ENCODE peak calls at places on chromosomes 12 and 14, in four cellular contexts. One of them, this sample, is unnamed.

GRCh38 chr12:54448344-54448743 is 25.1 kb downstream of the GTSF1 start:
- DNase-seq in C1 segment of cervical spinal cord: no peak
- DNase-seq in NCI-H2081: no peak
- DNase-seq in anterior cingulate cortex: no peak
- DNase-seq in this sample: no peak

GRCh38 chr14:61671086-61671485 is 24.2 kb upstream of the HIF1A start:
- DNase-seq in C1 segment of cervical spinal cord: no peak
- DNase-seq in NCI-H2081: no peak
- DNase-seq in anterior cingulate cortex: no peak
- DNase-seq in this sample: no peak

GRCh38 chr12:103654816-103655215 is 67.7 kb downstream of the STAB2 start:
- DNase-seq in C1 segment of cervical spinal cord: no peak
- DNase-seq in NCI-H2081: no peak
- DNase-seq in anterior cingulate cortex: no peak
- DNase-seq in this sample: no peak

GRCh38 chr12:12883369-12884001 is 7.9 kb upstream of the GPRC5A start:
- DNase-seq in C1 segment of cervical spinal cord: no peak
- DNase-seq in NCI-H2081: no peak
- DNase-seq in anterior cingulate cortex: no peak
- DNase-seq in this sample: no peak

GRCh38 chr12:39626033-39626814 is 6.6 kb upstream of the ABCD2 start:
- DNase-seq in C1 segment of cervical spinal cord: no peak
- DNase-seq in NCI-H2081: no peak
- DNase-seq in anterior cingulate cortex: no peak
- DNase-seq in this sample: no peak

GRCh38 chr14:97217094-97217885 is 420.1 kb downstream of the VRK1 start:
- DNase-seq in C1 segment of cervical spinal cord: no peak
- DNase-seq in NCI-H2081: no peak
- DNase-seq in anterior cingulate cortex: no peak
- DNase-seq in this sample: no peak

GRCh38 chr14:59356298-59356697 is 108.9 kb downstream of the GPR135 start:
- DNase-seq in C1 segment of cervical spinal cord: no peak
- DNase-seq in NCI-H2081: no peak
- DNase-seq in anterior cingulate cortex: no peak
- DNase-seq in this sample: no peak

GRCh38 chr12:23561536-23561935 is 387.9 kb downstream of the SOX5 start:
- DNase-seq in C1 segment of cervical spinal cord: no peak
- DNase-seq in NCI-H2081: no peak
- DNase-seq in anterior cingulate cortex: no peak
- DNase-seq in this sample: no peak

GRCh38 chr14:86221755-86222154 is 691.8 kb downstream of the FLRT2 start:
- DNase-seq in C1 segment of cervical spinal cord: no peak
- DNase-seq in NCI-H2081: no peak
- DNase-seq in anterior cingulate cortex: no peak
- DNase-seq in this sample: no peak

GRCh38 chr12:40056357-40056756 is 49.5 kb downstream of the SLC2A13 start:
- DNase-seq in C1 segment of cervical spinal cord: no peak
- DNase-seq in NCI-H2081: peak; percentile 52
- DNase-seq in anterior cingulate cortex: no peak
- DNase-seq in this sample: no peak

GRCh38 chr12:52498971-52499370 is 5.9 kb upstream of the KRT6A start:
- DNase-seq in C1 segment of cervical spinal cord: no peak
- DNase-seq in NCI-H2081: no peak
- DNase-seq in anterior cingulate cortex: no peak
- DNase-seq in this sample: no peak

GRCh38 chr14:93788557-93789365 is 476 bp upstream of the PRIMA1 start:
- DNase-seq in C1 segment of cervical spinal cord: peak; percentile 27
- DNase-seq in NCI-H2081: peak; percentile 59
- DNase-seq in anterior cingulate cortex: peak; percentile 58
- DNase-seq in this sample: no peak

GRCh38 chr14:99136047-99136400 is 136.0 kb downstream of the BCL11B start:
- DNase-seq in C1 segment of cervical spinal cord: no peak
- DNase-seq in NCI-H2081: no peak
- DNase-seq in anterior cingulate cortex: no peak
- DNase-seq in this sample: no peak

GRCh38 chr12:73629893-73630872 is 907.5 kb upstream of the ATXN7L3B start:
- DNase-seq in C1 segment of cervical spinal cord: no peak
- DNase-seq in NCI-H2081: no peak
- DNase-seq in anterior cingulate cortex: no peak
- DNase-seq in this sample: no peak

GRCh38 chr14:21528381-21529348 is 2.5 kb upstream of the SALL2 start:
- DNase-seq in C1 segment of cervical spinal cord: no peak
- DNase-seq in NCI-H2081: no peak
- DNase-seq in anterior cingulate cortex: no peak
- DNase-seq in this sample: no peak

GRCh38 chr12:48997719-48998496 is 1.3 kb downstream of the DDN start:
- DNase-seq in C1 segment of cervical spinal cord: no peak
- DNase-seq in NCI-H2081: peak; percentile 44
- DNase-seq in anterior cingulate cortex: no peak
- DNase-seq in this sample: no peak

GRCh38 chr14:37565550-37565949 is 29.5 kb downstream of the FOXA1 start:
- DNase-seq in C1 segment of cervical spinal cord: no peak
- DNase-seq in NCI-H2081: peak; percentile 35
- DNase-seq in anterior cingulate cortex: no peak
- DNase-seq in this sample: no peak

GRCh38 chr12:77571768-77572167 is 258.9 kb upstream of the NAV3 start:
- DNase-seq in C1 segment of cervical spinal cord: no peak
- DNase-seq in NCI-H2081: no peak
- DNase-seq in anterior cingulate cortex: no peak
- DNase-seq in this sample: no peak

GRCh38 chr14:70995671-70996070 is 88.4 kb downstream of the PCNX1 start:
- DNase-seq in C1 segment of cervical spinal cord: no peak
- DNase-seq in NCI-H2081: no peak
- DNase-seq in anterior cingulate cortex: no peak
- DNase-seq in this sample: no peak

GRCh38 chr14:51331651-51332367 is 91.8 kb downstream of the TMX1 start:
- DNase-seq in C1 segment of cervical spinal cord: no peak
- DNase-seq in NCI-H2081: no peak
- DNase-seq in anterior cingulate cortex: no peak
- DNase-seq in this sample: no peak

GRCh38 chr12:54549774-54550451 is 512 bp downstream of the PDE1B start:
- DNase-seq in C1 segment of cervical spinal cord: no peak
- DNase-seq in NCI-H2081: no peak
- DNase-seq in anterior cingulate cortex: no peak
- DNase-seq in this sample: no peak

GRCh38 chr12:95815635-95816212 is 25.2 kb upstream of the NTN4 start:
- DNase-seq in C1 segment of cervical spinal cord: no peak
- DNase-seq in NCI-H2081: peak; percentile 44
- DNase-seq in anterior cingulate cortex: no peak
- DNase-seq in this sample: no peak

GRCh38 chr12:107931761-107932160 is 157.3 kb downstream of the ASCL4 start:
- DNase-seq in C1 segment of cervical spinal cord: no peak
- DNase-seq in NCI-H2081: no peak
- DNase-seq in anterior cingulate cortex: no peak
- DNase-seq in this sample: no peak

GRCh38 chr12:44285321-44285720 is 449.4 kb downstream of the TMEM117 start:
- DNase-seq in C1 segment of cervical spinal cord: no peak
- DNase-seq in NCI-H2081: no peak
- DNase-seq in anterior cingulate cortex: no peak
- DNase-seq in this sample: no peak

GRCh38 chr14:92500491-92500941 is 13.1 kb upstream of the RIN3 start:
- DNase-seq in C1 segment of cervical spinal cord: no peak
- DNase-seq in NCI-H2081: peak; percentile 41
- DNase-seq in anterior cingulate cortex: no peak
- DNase-seq in this sample: peak; percentile 54

GRCh38 chr12:67366530-67367196 is 97.5 kb downstream of the CAND1 start:
- DNase-seq in C1 segment of cervical spinal cord: no peak
- DNase-seq in NCI-H2081: no peak
- DNase-seq in anterior cingulate cortex: no peak
- DNase-seq in this sample: no peak

GRCh38 chr12:131511803-131512564 is 198.9 kb upstream of the SFSWAP start:
- DNase-seq in C1 segment of cervical spinal cord: no peak
- DNase-seq in NCI-H2081: no peak
- DNase-seq in anterior cingulate cortex: no peak
- DNase-seq in this sample: no peak

GRCh38 chr12:75656210-75656609 is 144.8 kb upstream of the KRR1 start:
- DNase-seq in C1 segment of cervical spinal cord: no peak
- DNase-seq in NCI-H2081: no peak
- DNase-seq in anterior cingulate cortex: no peak
- DNase-seq in this sample: no peak

GRCh38 chr14:88791629-88792571 is 853 bp downstream of the EML5 start:
- DNase-seq in C1 segment of cervical spinal cord: no peak
- DNase-seq in NCI-H2081: peak; percentile 57
- DNase-seq in anterior cingulate cortex: no peak
- DNase-seq in this sample: peak; percentile 20

GRCh38 chr12:18861287-18861858 is 123.5 kb downstream of the CAPZA3 start:
- DNase-seq in C1 segment of cervical spinal cord: no peak
- DNase-seq in NCI-H2081: peak; percentile 6
- DNase-seq in anterior cingulate cortex: no peak
- DNase-seq in this sample: no peak

GRCh38 chr14:65164825-65165135 is 62.5 kb upstream of the MAX start:
- DNase-seq in C1 segment of cervical spinal cord: no peak
- DNase-seq in NCI-H2081: no peak
- DNase-seq in anterior cingulate cortex: no peak
- DNase-seq in this sample: no peak

GRCh38 chr12:85725991-85726390 is 110.2 kb downstream of the RASSF9 start:
- DNase-seq in C1 segment of cervical spinal cord: no peak
- DNase-seq in NCI-H2081: peak; percentile 12
- DNase-seq in anterior cingulate cortex: no peak
- DNase-seq in this sample: no peak

GRCh38 chr14:92439551-92440344 is 73.8 kb upstream of the RIN3 start:
- DNase-seq in C1 segment of cervical spinal cord: no peak
- DNase-seq in NCI-H2081: peak; percentile 97
- DNase-seq in anterior cingulate cortex: no peak
- DNase-seq in this sample: no peak

GRCh38 chr14:52266782-52267181 is 716 bp upstream of the PTGDR start:
- DNase-seq in C1 segment of cervical spinal cord: no peak
- DNase-seq in NCI-H2081: no peak
- DNase-seq in anterior cingulate cortex: no peak
- DNase-seq in this sample: no peak

GRCh38 chr14:31025335-31026075 is at the start of gene AP4S1:
- DNase-seq in C1 segment of cervical spinal cord: peak; percentile 3
- DNase-seq in NCI-H2081: peak; percentile 45
- DNase-seq in anterior cingulate cortex: peak; percentile 47
- DNase-seq in this sample: peak; percentile 72

GRCh38 chr14:99229654-99230215 is 42.3 kb downstream of the BCL11B start:
- DNase-seq in C1 segment of cervical spinal cord: no peak
- DNase-seq in NCI-H2081: no peak
- DNase-seq in anterior cingulate cortex: no peak
- DNase-seq in this sample: no peak

GRCh38 chr12:123387508-123388217 is 3.7 kb downstream of the KMT5A start:
- DNase-seq in C1 segment of cervical spinal cord: no peak
- DNase-seq in NCI-H2081: no peak
- DNase-seq in anterior cingulate cortex: no peak
- DNase-seq in this sample: no peak

GRCh38 chr12:15336772-15337553 is 14.7 kb downstream of the PTPRO start:
- DNase-seq in C1 segment of cervical spinal cord: no peak
- DNase-seq in NCI-H2081: no peak
- DNase-seq in anterior cingulate cortex: no peak
- DNase-seq in this sample: no peak

GRCh38 chr14:61456720-61457119 is 135.3 kb downstream of the PRKCH start:
- DNase-seq in C1 segment of cervical spinal cord: no peak
- DNase-seq in NCI-H2081: peak; percentile 74
- DNase-seq in anterior cingulate cortex: peak; percentile 74
- DNase-seq in this sample: peak; percentile 74

This sample was measured in amygdala.